ENCODE peak calls at places on chromosomes 7 and 10, in eight cellular contexts. L is bronchial epithelial cell; O is epithelial cell of esophagus; X is fibroblast of the aortic adventitia; B is CD4-positive, CD25-positive, alpha-beta regulatory T cell; C is AG04450; S is RWPE2; V is naive thymus-derived CD4-positive, alpha-beta T cell. A is an unnamed sample.
A peak's percentile ranks its signal among the peaks of the same experiment; 100 is the strongest.

GRCh38 chr7:156196649-156197048 is 384.4 kb upstream of the SHH start:
- DNase-seq in L (no peak), O (no peak), X (no peak), B (no peak), C (no peak), S (no peak), V (no peak), A (no peak)

GRCh38 chr7:51426163-51426562 is 109.6 kb upstream of the COBL start:
- DNase-seq in L (no peak), O (no peak), X (no peak), B (no peak), C (no peak), S (no peak), V (no peak), A (no peak)

GRCh38 chr10:86374664-86375063 is 8.1 kb upstream of the GRID1 start:
- DNase-seq in L (no peak), O (no peak), X (no peak), B (no peak), C (no peak), S (no peak), V (no peak), A (no peak)

GRCh38 chr10:43980313-43980712 is 331.6 kb upstream of the ZNF32 start:
- DNase-seq in L (no peak), O (no peak), X (no peak), B (peak; percentile 51), C (no peak), S (no peak), V (no peak), A (no peak)

GRCh38 chr7:4851459-4852422 is 10.1 kb downstream of the PAPOLB start:
- DNase-seq in L (no peak), O (no peak), X (no peak), B (no peak), C (no peak), S (no peak), V (no peak), A (no peak)

GRCh38 chr7:141348728-141349127 is 202.5 kb upstream of the AGK start:
- DNase-seq in L (no peak), O (no peak), X (no peak), B (no peak), C (no peak), S (no peak), V (no peak), A (no peak)

GRCh38 chr7:73976761-73977625 is 51.0 kb upstream of the ELN start:
- DNase-seq in L (no peak), O (no peak), X (no peak), B (no peak), C (no peak), S (no peak), V (no peak), A (no peak)

GRCh38 chr10:107814865-107815487 is 650.5 kb upstream of the SORCS1 start:
- DNase-seq in L (peak; percentile 67), O (peak; percentile 77), X (peak; percentile 40), B (no peak), C (no peak), S (no peak), V (no peak), A (peak; percentile 59)

GRCh38 chr7:50212666-50213621 is 91.6 kb upstream of the IKZF1 start:
- DNase-seq in L (no peak), O (no peak), X (no peak), B (peak; percentile 66), C (no peak), S (no peak), V (peak; percentile 49), A (no peak)

GRCh38 chr10:11108356-11108755 is 90.7 kb downstream of the CELF2 start:
- DNase-seq in L (no peak), O (no peak), X (no peak), B (no peak), C (no peak), S (no peak), V (no peak), A (no peak)

GRCh38 chr10:128463991-128464755 is 337.9 kb upstream of the MKI67 start:
- DNase-seq in L (peak; percentile 1), O (peak; percentile 5), X (peak; percentile 14), B (peak; percentile 44), C (peak; percentile 39), S (no peak), V (peak; percentile 20), A (no peak)

GRCh38 chr7:73451780-73452398 is 18.3 kb downstream of the FZD9 start:
- DNase-seq in L (peak; percentile 52), O (peak; percentile 65), X (peak; percentile 80), B (peak; percentile 67), C (peak; percentile 42), S (no peak), V (peak; percentile 62), A (peak; percentile 48)

GRCh38 chr10:86287966-86288579 is 78.5 kb downstream of the GRID1 start:
- DNase-seq in L (no peak), O (no peak), X (no peak), B (no peak), C (no peak), S (peak; percentile 12), V (no peak), A (no peak)

GRCh38 chr7:74043523-74043951 is 15.6 kb downstream of the ELN start:
- DNase-seq in L (no peak), O (no peak), X (peak; percentile 71), B (no peak), C (peak; percentile 44), S (no peak), V (no peak), A (peak; percentile 85)

GRCh38 chr7:12210179-12211053 is 678 bp upstream of the TMEM106B start:
- DNase-seq in L (no peak), O (peak; percentile 54), X (no peak), B (no peak), C (no peak), S (no peak), V (peak; percentile 2), A (no peak)

GRCh38 chr7:5470721-5471311 is 47.2 kb upstream of the TNRC18 start:
- DNase-seq in L (no peak), O (no peak), X (no peak), B (no peak), C (no peak), S (no peak), V (no peak), A (no peak)

GRCh38 chr10:77392851-77393250 is 244.8 kb downstream of the KCNMA1 start:
- DNase-seq in L (peak; percentile 99), O (peak; percentile 99), X (peak; percentile 96), B (no peak), C (peak; percentile 80), S (peak; percentile 96), V (no peak), A (peak; percentile 96)

GRCh38 chr7:73827568-73828106 is 3.2 kb upstream of the CLDN4 start:
- DNase-seq in L (no peak), O (peak; percentile 46), X (no peak), B (peak; percentile 24), C (no peak), S (no peak), V (no peak), A (no peak)

DNA sequence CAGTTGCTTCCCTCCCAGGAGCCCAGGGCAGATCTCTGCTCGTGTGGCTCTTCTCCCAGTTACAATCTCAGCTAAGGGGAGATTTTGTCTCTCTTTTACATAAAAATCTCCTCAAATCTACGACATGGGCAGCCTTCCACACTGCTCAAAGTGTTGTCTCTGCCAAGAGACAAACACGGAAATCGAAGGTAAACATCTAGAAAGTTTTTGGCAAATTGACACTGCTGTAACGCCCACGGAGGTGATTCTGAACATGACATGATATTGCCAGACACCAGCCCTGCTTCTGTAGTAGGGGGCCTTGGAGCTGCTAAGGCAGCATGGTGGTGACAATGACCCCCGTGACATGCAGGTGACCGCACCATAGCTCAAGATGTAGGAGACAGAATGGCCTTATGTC is 128.3 kb downstream of the CCDC3 start:
- DNase-seq in L (no peak), O (no peak), X (no peak), B (no peak), C (no peak), S (no peak), V (no peak), A (no peak)
- H3K4me3 ChIP-seq in L (no peak overlapping the region), O (no peak overlapping the region), X (no peak overlapping the region), B (no peak overlapping the region), C (no peak overlapping the region), S (no peak overlapping the region), V (no peak overlapping the region), A (no peak overlapping the region)

DNA sequence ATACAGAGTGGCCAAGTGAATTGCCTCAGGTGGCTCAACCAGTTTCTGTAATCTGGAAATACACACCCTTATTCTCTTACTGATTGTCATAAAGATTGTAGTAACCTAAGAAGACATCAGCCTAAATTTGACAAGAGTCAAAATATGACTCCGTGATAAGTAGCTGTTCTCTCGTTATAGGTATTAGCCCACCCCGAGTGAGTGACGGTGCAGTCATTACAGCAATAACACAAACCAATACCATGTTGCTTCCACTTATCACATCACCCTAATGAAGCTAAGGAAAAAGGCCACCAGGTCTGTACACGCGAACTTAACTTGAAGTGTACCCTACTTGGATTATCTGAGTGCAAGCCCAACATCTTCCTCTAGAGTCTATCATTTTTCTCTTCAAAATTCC is 23.3 kb downstream of the PIK3AP1 start:
- DNase-seq in L (no peak), O (no peak), X (no peak), B (no peak), C (no peak), S (no peak), V (no peak), A (no peak)
- H3K4me3 ChIP-seq in L (no peak overlapping the region), O (no peak overlapping the region), X (no peak overlapping the region), B (no peak overlapping the region), C (no peak overlapping the region), S (no peak overlapping the region), V (no peak overlapping the region), A (no peak overlapping the region)

DNA sequence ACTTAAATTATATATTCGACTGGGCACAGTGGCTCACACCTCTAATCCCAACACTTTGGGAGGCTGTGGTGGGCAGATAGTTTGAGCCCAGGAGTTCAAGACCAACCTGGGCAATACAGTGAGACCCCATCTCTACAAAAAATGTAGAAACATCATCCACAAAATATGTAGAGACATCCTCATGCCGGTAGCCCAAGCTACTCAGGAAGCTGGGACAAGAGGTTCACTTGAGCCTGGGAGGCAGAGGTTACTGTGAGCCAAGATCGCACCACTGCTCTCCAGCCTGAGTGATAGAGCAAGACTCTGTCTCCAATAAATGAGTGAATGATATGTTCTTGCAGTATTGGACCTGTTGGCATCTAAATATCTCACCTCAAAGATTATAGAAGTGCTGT is 22.6 kb upstream of the TNS3 start:
- DNase-seq in L (no peak), O (no peak), X (no peak), B (no peak), C (no peak), S (no peak), V (no peak), A (no peak)
- H3K4me3 ChIP-seq in L (no peak overlapping the region), O (no peak overlapping the region), X (no peak overlapping the region), B (no peak overlapping the region), C (no peak overlapping the region), S (no peak overlapping the region), V (no peak overlapping the region), A (no peak overlapping the region)

DNA sequence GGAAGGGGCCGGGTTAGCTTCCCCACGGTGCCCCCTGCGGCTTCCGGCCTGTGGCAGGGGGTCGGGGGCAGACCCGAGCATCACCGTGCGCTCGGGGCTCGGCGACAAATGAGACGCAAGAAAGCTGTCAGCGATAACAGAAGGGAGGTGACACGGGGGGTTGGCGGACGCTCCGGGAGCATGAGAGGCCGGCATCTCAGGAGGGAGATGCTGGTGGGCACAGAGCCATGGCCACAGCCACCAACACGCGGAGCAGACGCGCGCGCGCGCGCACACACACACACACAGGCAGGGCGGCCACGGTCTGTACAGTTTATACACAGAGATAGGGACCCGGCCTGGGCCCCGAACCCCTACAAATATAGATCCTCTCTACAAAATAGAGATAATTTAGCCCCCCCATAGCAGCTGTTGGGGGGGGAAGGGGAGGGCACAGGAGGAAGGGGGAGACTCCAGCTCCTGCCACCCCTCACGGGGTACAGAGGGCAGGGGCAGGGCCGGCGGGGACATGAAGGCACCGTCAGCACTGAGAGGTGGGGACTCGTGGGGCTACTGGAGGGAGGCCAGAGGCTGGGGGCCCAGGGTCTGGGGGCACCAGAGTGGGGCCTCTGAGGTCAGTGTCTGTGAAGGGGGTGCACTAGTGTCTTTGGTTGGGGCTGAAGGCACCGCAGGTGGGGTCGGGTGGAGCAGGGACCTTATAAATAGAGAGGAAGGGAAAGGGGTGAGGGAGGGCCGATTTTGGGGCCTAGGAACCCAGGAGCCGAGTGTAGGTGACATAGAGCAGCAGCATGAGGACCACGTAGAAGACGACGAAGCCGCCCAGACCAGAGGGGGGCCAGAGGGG is 884 bp upstream of the SAP25 start:
- DNase-seq in L (no peak), O (no peak), X (no peak), B (no peak), C (no peak), S (no peak), V (no peak), A (no peak)
- H3K4me3 ChIP-seq in L (no peak overlapping the region), O (no peak overlapping the region), X (no peak overlapping the region), B (no peak overlapping the region), C (no peak overlapping the region), S (no peak overlapping the region), V (no peak overlapping the region), A (no peak overlapping the region)

A was measured in SJSA1.